ENCODE peak calls at places on chromosomes 1 and 21, in four cellular contexts. K, S, C and O are unnamed samples.

GRCh38 chr1:236759252-236759859 is 35.7 kb upstream of the MTR start:
- DNase-seq in K (no peak), S (peak), C (no peak), O (peak)

GRCh38 chr21:39105836-39106235 is 77.4 kb downstream of the PSMG1 start:
- DNase-seq in K (no peak), S (no peak), C (no peak), O (no peak)

GRCh38 chr1:76053021-76053420 is 21.5 kb upstream of the ST6GALNAC3 start:
- DNase-seq in K (peak), S (peak), C (no peak), O (no peak)

GRCh38 chr21:27734146-27734545 is 767.3 kb upstream of the ADAMTS5 start:
- DNase-seq in K (no peak), S (no peak), C (no peak), O (no peak)

GRCh38 chr21:40754466-40754865 is 92.5 kb downstream of the DSCAM start:
- DNase-seq in K (no peak), S (no peak), C (no peak), O (no peak)

GRCh38 chr1:21220815-21221214 is 44.1 kb upstream of the EIF4G3 start:
- DNase-seq in K (no peak), S (peak), C (no peak), O (no peak)

GRCh38 chr1:119745034-119745433 is 23.7 kb downstream of the HMGCS2 start:
- DNase-seq in K (no peak), S (no peak), C (no peak), O (no peak)

GRCh38 chr1:51792864-51793263 is 85.7 kb downstream of the NRDC start:
- DNase-seq in K (no peak), S (no peak), C (no peak), O (no peak)

GRCh38 chr1:6445062-6445763 is 20.6 kb downstream of the ESPN start:
- DNase-seq in K (peak), S (peak), C (no peak), O (no peak)

GRCh38 chr1:41515131-41515678 is 30.7 kb upstream of the EDN2 start:
- DNase-seq in K (no peak), S (no peak), C (no peak), O (no peak)
- TF ChIP-seq TEAD4 in K (no peak), S (no peak), C (no peak), O (no peak)

GRCh38 chr1:46806196-46807020 is 7.6 kb downstream of the CYP4B1 start:
- DNase-seq in K (no peak), S (no peak), C (no peak), O (no peak)
- TF ChIP-seq TEAD4 in K (no peak), S (no peak), C (no peak), O (no peak)

GRCh38 chr1:46581685-46582455 is 22.2 kb downstream of the MKNK1 start:
- DNase-seq in K (no peak), S (no peak), C (no peak), O (peak)

GRCh38 chr1:46582972-46583371 is 21.1 kb downstream of the MKNK1 start:
- DNase-seq in K (no peak), S (no peak), C (no peak), O (no peak)

GRCh38 chr1:46577671-46578070 is 26.2 kb upstream of the KNCN start:
- DNase-seq in K (no peak), S (no peak), C (no peak), O (no peak)

GRCh38 chr1:46576564-46576963 is 25.1 kb upstream of the KNCN start:
- DNase-seq in K (no peak), S (no peak), C (no peak), O (no peak)

GRCh38 chr1:46580140-46580903 is 23.7 kb downstream of the MKNK1 start:
- DNase-seq in K (no peak), S (no peak), C (no peak), O (no peak)
- TF ChIP-seq TEAD4 in K (no peak), S (no peak), C (no peak), O (no peak)

GRCh38 chr1:32965251-32965643 is 638 bp upstream of the RNF19B start:
- DNase-seq in K (no peak), S (no peak), C (no peak), O (no peak)

GRCh38 chr1:32962248-32962896 is 2.2 kb downstream of the RNF19B start:
- DNase-seq in K (no peak), S (no peak), C (no peak), O (no peak)

GRCh38 chr1:32963746-32964460 is 706 bp downstream of the RNF19B start:
- DNase-seq in K (peak), S (peak), C (no peak), O (peak)

GRCh38 chr1:32966900-32967299 is 2.3 kb upstream of the RNF19B start:
- DNase-seq in K (no peak), S (no peak), C (no peak), O (no peak)

DNA sequence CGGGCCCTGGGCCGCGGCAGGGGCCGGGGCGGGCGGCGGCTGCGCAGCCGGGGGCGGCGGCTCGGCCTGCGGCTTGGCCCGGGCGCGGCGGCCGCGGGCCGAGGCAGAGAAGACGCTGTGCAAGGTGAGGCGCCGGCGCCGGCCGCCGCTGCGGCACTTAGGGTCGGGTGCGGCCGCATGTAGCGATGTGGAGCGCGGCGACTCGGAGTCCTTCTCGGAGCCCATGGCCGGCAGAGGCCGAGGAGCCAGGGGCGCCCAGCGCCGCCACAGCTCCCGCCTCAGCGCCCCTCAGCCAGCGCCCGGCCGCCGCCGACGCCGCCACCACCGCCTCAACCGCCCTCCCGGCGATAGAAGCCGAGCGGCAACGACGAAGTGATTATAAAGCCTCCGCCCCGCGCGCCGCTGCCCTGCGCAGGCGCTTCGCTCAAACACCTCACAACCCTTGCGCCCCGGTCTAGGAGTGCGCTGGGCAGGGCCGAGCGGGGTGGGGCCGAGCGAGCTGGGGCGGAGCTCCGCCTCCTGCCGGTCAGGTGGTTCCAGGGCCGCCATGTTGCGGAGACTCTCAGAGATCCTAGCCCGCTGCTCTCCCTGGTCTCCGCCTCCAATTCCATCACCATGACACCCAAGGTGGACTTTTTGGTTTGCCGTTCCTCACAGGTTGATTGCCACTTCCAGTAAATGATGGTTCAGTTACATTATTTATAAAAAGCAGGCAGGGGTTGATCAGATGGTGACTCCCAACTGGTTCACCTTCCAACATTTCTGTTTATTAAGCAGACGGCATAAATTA is at the start of gene RNF19B:
- DNase-seq in K (peak), S (peak), C (peak), O (peak)
- TF ChIP-seq TEAD4 in K (no peak), S (no peak), C (no peak), O (no peak)

DNA sequence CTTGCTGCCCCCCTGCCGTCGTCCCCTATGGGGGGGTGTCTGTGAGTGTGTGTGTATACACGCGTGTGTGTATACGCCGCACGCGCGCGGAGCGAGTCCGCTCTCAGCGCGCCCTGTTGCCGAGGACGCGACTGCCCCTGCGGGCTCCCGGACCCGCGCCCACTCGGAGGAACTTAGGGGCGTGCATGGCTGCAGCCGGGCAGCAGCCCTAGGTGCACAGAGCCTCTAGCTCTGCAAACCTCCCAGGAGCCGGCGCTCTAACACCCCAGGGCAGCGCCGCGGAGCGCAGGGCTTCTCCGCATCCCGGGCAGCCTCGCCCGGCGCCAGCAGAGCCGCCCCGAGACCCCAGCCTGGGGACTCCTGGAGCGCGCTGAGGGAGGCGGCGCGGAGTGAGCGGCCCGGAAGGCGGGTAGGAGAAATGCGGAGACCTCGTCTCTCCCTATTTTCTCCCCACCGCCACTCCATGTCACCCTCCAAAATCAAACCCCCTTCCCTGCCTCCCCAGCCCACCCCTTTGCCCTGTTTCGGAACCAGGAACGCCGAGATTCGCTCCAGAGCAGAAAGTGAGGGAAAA is 574 bp downstream of the ITPKB start:
- DNase-seq in K (peak), S (peak), C (no peak), O (no peak)
- TF ChIP-seq TEAD4 in K (no peak), S (no peak), C (no peak), O (no peak)

DNA sequence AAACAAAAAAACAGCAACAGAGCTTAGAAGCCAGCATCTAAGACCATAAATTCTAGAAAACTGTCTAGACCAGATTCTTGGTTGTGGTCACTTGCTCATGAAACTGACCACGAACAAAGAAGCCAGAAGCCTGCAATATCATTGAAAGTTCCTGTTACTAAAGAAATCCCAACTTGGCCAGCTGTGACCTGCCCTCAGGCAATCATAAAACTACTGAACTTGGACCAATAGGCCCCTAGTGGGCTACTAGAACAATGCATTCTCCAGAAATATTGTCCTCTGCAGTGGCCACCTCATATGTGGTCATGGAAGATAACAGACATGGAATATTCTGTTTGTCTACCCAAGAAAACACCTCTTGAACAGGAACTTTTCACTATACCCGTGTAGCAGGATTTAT is 87.7 kb downstream of the SPATA17 start:
- DNase-seq in K (no peak), S (no peak), C (no peak), O (no peak)
- TF ChIP-seq TEAD4 in K (no peak), S (no peak), C (no peak), O (no peak)

DNA sequence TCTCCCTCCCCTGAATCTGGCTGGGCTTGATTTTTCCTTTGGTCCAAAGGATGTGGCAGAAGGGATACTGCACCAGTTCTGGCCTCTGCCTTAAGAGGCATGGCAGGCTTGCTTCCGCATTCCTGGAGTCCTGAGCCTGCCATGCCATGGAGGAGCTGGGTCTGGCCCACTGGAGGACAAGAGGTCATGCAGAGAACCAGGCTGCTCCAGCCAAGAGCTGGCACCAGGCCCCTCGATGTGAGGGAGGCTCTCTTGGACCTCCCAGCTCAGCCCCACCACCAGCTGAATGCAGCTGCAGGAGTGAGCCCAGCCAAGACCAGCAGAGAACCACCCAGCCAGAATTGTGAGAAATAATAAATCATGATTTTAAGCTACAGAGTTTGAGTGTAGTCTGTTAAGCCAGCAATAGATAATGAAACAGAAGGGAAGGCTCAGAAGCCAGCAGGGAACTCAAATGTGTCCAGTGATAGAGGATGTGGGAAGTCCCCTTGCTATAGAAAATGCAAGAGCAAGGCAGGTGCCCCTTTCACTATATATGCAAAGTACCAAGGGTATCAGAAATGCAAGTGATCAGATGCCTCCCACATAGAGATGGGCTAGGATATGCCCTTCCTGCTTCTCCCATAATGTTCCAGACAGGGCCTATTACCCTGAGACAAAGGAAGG is 118.4 kb downstream of the HIVEP3 start:
- DNase-seq in K (no peak), S (no peak), C (no peak), O (no peak)
- TF ChIP-seq TEAD4 in K (no peak), S (no peak), C (no peak), O (no peak)

GRCh38 chr1:204045430-204045829 is 27.5 kb upstream of the SOX13 start:
- DNase-seq in K (no peak), S (no peak), C (no peak), O (no peak)

GRCh38 chr1:204041803-204042505 is 31.0 kb upstream of the SOX13 start:
- DNase-seq in K (no peak), S (no peak), C (no peak), O (no peak)

GRCh38 chr1:204041232-204041767 is 31.6 kb upstream of the SOX13 start:
- DNase-seq in K (no peak), S (no peak), C (no peak), O (no peak)

GRCh38 chr1:204044448-204044847 is 28.5 kb upstream of the SOX13 start:
- DNase-seq in K (no peak), S (no peak), C (no peak), O (no peak)

DNA sequence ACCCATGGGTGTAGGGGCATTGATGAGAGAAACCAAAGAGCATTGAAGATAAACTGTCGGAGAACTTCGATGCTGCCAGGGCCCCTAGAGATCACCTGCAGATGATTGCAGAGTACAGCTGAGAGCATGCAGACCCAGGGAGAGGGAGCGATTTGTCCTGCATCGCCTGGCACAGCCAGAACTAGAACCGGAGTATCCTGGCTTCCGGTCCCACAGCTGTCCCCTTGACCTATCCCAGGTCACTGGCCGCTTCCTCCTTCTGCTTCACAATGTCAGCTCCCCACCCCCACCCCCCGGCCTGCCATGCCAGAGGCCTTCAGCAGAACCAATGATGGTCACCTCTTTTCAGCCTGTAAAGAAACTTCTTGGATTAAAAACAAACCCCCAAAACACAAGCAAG is 29.2 kb upstream of the SOX13 start:
- DNase-seq in K (no peak), S (no peak), C (no peak), O (no peak)
- TF ChIP-seq TEAD4 in K (no peak), S (no peak), C (no peak), O (no peak)

GRCh38 chr1:22488319-22488718 is 36.7 kb downstream of the ZBTB40 start:
- DNase-seq in K (no peak), S (no peak), C (no peak), O (no peak)

GRCh38 chr1:22490309-22490708 is 38.7 kb downstream of the ZBTB40 start:
- DNase-seq in K (peak), S (no peak), C (peak), O (no peak)

GRCh38 chr1:22489278-22489677 is 37.6 kb downstream of the ZBTB40 start:
- DNase-seq in K (no peak), S (no peak), C (no peak), O (no peak)

GRCh38 chr1:22489823-22490222 is 38.2 kb downstream of the ZBTB40 start:
- DNase-seq in K (no peak), S (no peak), C (no peak), O (no peak)

GRCh38 chr1:22487781-22488180 is 36.1 kb downstream of the ZBTB40 start:
- DNase-seq in K (no peak), S (no peak), C (no peak), O (no peak)
- TF ChIP-seq TEAD4 in K (no peak), S (no peak), C (no peak), O (peak)

GRCh38 chr1:39701092-39701460 is 9.8 kb upstream of the HPCAL4 start:
- DNase-seq in K (peak), S (no peak), C (no peak), O (no peak)
- TF ChIP-seq TEAD4 in K (no peak), S (no peak), C (peak), O (no peak)